ENCODE peak calls at places on chromosomes 4 and X, in eight cellular contexts. G is tibial nerve, S is prostate gland, B is ovary, L is upper lobe of left lung, O is testis, D is heart left ventricle, Q is K562. K is an unnamed sample.

GRCh38 chr4:40581254-40582140 is 48.2 kb downstream of the RBM47 start:
- DNase-seq in G (no peak), S (no peak), B (no peak), L (no peak), O (no peak), D (no peak), Q (peak; percentile 13), K (peak; percentile 78)

GRCh38 chr4:80101086-80101767 is 28.2 kb upstream of the ANTXR2 start:
- DNase-seq in G (no peak), S (no peak), B (no peak), L (no peak), O (no peak), D (no peak), Q (no peak), K (no peak)

GRCh38 chr4:3491681-3492405 is 28.7 kb downstream of the DOK7 start:
- DNase-seq in G (no peak), S (no peak), B (no peak), L (no peak), O (no peak), D (no peak), Q (no peak), K (no peak)

GRCh38 chrX:19658030-19658429 is 142.7 kb upstream of the MAP3K15 start:
- DNase-seq in G (no peak), S (no peak), B (no peak), L (no peak), O (no peak), D (no peak), Q (no peak), K (no peak)

GRCh38 chr4:153555730-153556440 is 89.7 kb downstream of the TMEM131L start:
- DNase-seq in G (peak; percentile 55), S (peak; percentile 34), B (peak; percentile 81), L (no peak), O (peak; percentile 82), D (peak; percentile 88), Q (no peak), K (no peak)

GRCh38 chr4:25433966-25434667 is 57.1 kb downstream of the ANAPC4 start:
- DNase-seq in G (no peak), S (no peak), B (no peak), L (no peak), O (no peak), D (no peak), Q (no peak), K (no peak)

GRCh38 chr4:3836802-3837601 is 70.8 kb downstream of the ADRA2C start:
- DNase-seq in G (no peak), S (no peak), B (no peak), L (no peak), O (peak; percentile 60), D (peak; percentile 36), Q (peak; percentile 84), K (no peak)

GRCh38 chr4:139934336-139934735 is 219.6 kb downstream of the MAML3 start:
- DNase-seq in G (no peak), S (no peak), B (peak; percentile 45), L (no peak), O (no peak), D (no peak), Q (no peak), K (no peak)

GRCh38 chr4:1825326-1825725 is 30.6 kb downstream of the LETM1 start:
- DNase-seq in G (no peak), S (no peak), B (no peak), L (no peak), O (no peak), D (no peak), Q (no peak), K (no peak)

GRCh38 chr4:35963969-35964515 is 280.3 kb downstream of the ARAP2 start:
- DNase-seq in G (no peak), S (no peak), B (no peak), L (no peak), O (no peak), D (no peak), Q (no peak), K (no peak)

GRCh38 chr4:5489260-5489659 is 219.1 kb downstream of the EVC2 start:
- DNase-seq in G (no peak), S (no peak), B (no peak), L (no peak), O (no peak), D (no peak), Q (no peak), K (no peak)

GRCh38 chrX:129091097-129091496 is 432.2 kb downstream of the SMARCA1 start:
- DNase-seq in G (no peak), S (no peak), B (no peak), L (no peak), O (no peak), D (no peak), Q (no peak), K (no peak)

GRCh38 chrX:10636851-10637250 is 16.5 kb upstream of the MID1 start:
- DNase-seq in G (no peak), S (no peak), B (no peak), L (no peak), O (no peak), D (no peak), Q (no peak), K (no peak)

GRCh38 chr4:118790544-118790943 is 45.4 kb downstream of the SEC24D start:
- DNase-seq in G (no peak), S (no peak), B (no peak), L (no peak), O (no peak), D (no peak), Q (no peak), K (no peak)

GRCh38 chrX:151397741-151398070 is 700 bp downstream of the VMA21 start:
- DNase-seq in G (no peak), S (no peak), B (no peak), L (no peak), O (no peak), D (no peak), Q (peak; percentile 22), K (no peak)

GRCh38 chr4:128571747-128572146 is 237.8 kb upstream of the JADE1 start:
- DNase-seq in G (peak; percentile 64), S (no peak), B (peak; percentile 53), L (peak; percentile 36), O (peak; percentile 90), D (no peak), Q (no peak), K (no peak)

GRCh38 chrX:135420831-135421230 is 913 bp upstream of the SMIM10L2A start:
- DNase-seq in G (no peak), S (no peak), B (no peak), L (no peak), O (no peak), D (no peak), Q (no peak), K (no peak)

DNA sequence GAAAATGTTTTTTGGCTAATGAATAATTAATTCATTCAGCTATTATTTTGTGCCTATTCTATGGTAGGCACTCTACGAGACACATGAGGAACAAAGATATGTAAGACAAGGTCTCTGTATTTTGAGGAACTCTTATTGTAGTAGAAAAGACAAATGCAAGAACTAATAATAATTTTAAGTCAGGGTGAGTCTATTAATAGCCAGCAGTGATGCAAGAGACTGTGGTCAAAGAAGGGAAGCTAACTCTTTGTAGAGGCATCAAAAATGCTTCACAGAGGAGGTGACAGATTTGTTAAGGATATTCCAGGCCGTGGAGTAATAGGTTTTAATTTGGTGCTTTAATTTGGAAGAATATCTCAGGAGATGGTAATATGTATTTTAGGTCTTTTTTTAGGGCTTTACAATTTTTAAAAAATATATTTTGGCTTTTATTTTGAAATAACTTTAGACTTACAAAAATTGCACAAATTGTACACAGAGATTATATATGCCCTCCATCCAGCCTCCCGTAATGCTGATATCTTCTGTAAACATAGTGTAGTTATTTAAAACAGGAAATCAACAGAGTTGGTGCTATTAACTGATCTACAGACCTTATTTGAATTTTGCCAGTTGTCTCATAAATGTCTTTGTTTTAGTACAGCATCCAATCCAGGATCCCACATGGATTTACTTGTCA is 48.1 kb downstream of the DCLK2 start:
- DNase-seq in G (peak; percentile 40), S (no peak), B (no peak), L (no peak), O (no peak), D (no peak), Q (no peak), K (no peak)
- H3K4me3 ChIP-seq in G (no peak overlapping the region), S (no peak overlapping the region), B (no peak overlapping the region), L (no peak overlapping the region), O (no peak overlapping the region), D (no peak overlapping the region), Q (no peak overlapping the region), K (no peak overlapping the region)

GRCh38 chr4:148453833-148454232 is 11.6 kb upstream of the NR3C2 start:
- DNase-seq in G (no peak), S (no peak), B (no peak), L (no peak), O (no peak), D (no peak), Q (no peak), K (no peak)
- TF ChIP-seq POLR2A in G (no peak), S (no peak), B (no peak), L (no peak), O (no peak), D (no peak), Q (no peak), K (no peak)

GRCh38 chr4:6684656-6685055 is 9.0 kb upstream of the S100P start:
- DNase-seq in G (no peak), S (no peak), B (no peak), L (no peak), O (no peak), D (no peak), Q (no peak), K (no peak)

GRCh38 chr4:6682862-6683590 is 10.7 kb upstream of the S100P start:
- DNase-seq in G (no peak), S (no peak), B (no peak), L (no peak), O (no peak), D (no peak), Q (no peak), K (no peak)

GRCh38 chr4:6676722-6677558 is 16.7 kb upstream of the S100P start:
- DNase-seq in G (no peak), S (no peak), B (no peak), L (peak; percentile 66), O (no peak), D (no peak), Q (no peak), K (no peak)

GRCh38 chr4:6681191-6681590 is 12.5 kb upstream of the S100P start:
- DNase-seq in G (no peak), S (no peak), B (no peak), L (no peak), O (no peak), D (no peak), Q (peak; percentile 66), K (no peak)

DNA sequence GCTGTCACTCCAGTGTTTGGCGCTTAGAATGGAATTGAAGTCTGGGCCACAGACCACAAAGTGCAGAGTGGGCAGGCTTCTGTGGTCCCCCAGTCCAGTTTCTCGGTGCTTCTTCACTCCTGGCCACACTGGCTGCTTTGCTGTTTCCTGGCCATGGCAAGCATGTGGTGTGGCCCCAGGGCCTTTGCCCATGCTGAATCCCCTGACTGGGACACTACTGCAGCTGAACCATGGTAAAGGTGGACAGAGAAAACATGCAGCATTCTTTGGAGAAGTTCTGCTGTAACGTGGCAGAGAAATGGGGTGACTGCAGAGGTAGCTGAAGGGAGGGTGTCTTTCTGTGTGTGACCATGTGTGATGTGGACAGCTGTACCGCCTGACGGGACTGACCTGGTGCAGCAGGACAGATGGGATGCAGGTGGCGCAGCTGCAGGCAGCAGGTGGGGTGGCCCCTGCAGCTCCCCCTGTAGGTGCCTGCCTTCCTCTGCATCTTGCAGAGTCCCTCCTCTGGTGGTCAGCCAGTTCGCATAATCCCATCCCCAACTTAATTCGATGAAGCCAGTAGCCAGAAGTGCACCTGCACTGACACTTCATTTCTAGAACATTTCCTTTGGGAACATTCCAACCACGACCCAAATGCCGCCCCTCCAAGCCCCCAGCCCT is 13.2 kb upstream of the S100P start:
- DNase-seq in G (no peak), S (no peak), B (no peak), L (no peak), O (no peak), D (no peak), Q (peak; percentile 62), K (no peak)
- TF ChIP-seq CTCF in G (no peak), S (no peak), B (no peak), L (no peak), O (no peak), D (no peak), Q (peak; percentile 90), K (no peak)

GRCh38 chr4:55635282-55635681 is 816 bp downstream of the NMU start:
- DNase-seq in G (no peak), S (no peak), B (no peak), L (no peak), O (no peak), D (no peak), Q (peak; percentile 54), K (no peak)
- H3K4me3 ChIP-seq in G (no peak overlapping the region), S (no peak overlapping the region), B (no peak overlapping the region), L (no peak overlapping the region), O (peak overlapping the region; percentile 26), D (peak overlapping the region; percentile 14), Q (peak overlapping the region; percentile 90), K (peak overlapping the region; percentile 13)

K was measured in lower leg skin.